ENCODE peak calls at places on chromosomes 11 and 22, in four cellular contexts. M is nephron progenitor cell, U is HT1080, G is NCI-H345. Z is an unnamed sample.
A peak's percentile ranks its signal among the peaks of the same experiment; 100 is the strongest.

GRCh38 chr11:460331-461199 is 10.5 kb downstream of the PTDSS2 start:
- DNase-seq in M (no peak), U (no peak), G (no peak), Z (no peak)

GRCh38 chr11:64276653-64277431 is 7.6 kb downstream of the BAD start:
- DNase-seq in M (no peak), U (peak; percentile 92), G (no peak), Z (no peak)

GRCh38 chr11:22730319-22730718 is 63.9 kb downstream of the GAS2 start:
- DNase-seq in M (no peak), U (no peak), G (peak; percentile 3), Z (peak; percentile 10)

GRCh38 chr22:23401111-23401909 is 178.8 kb downstream of the IGLL1 start:
- DNase-seq in M (no peak), U (peak; percentile 44), G (no peak), Z (peak; percentile 88)

GRCh38 chr22:46072981-46073682 is 77.2 kb upstream of the PPARA start:
- DNase-seq in M (no peak), U (peak; percentile 27), G (no peak), Z (no peak)

GRCh38 chr22:21650823-21651520 is 8.9 kb downstream of the SDF2L1 start:
- DNase-seq in M (no peak), U (no peak), G (peak; percentile 59), Z (no peak)

GRCh38 chr11:83521647-83522596 is 235.8 kb upstream of the CCDC90B start:
- DNase-seq in M (no peak), U (peak; percentile 24), G (peak; percentile 40), Z (peak; percentile 33)

GRCh38 chr22:46528121-46528610 is 9.3 kb downstream of the CELSR1 start:
- DNase-seq in M (no peak), U (peak; percentile 99), G (peak; percentile 12), Z (peak; percentile 94)

GRCh38 chr11:134508219-134508990 is 96.4 kb upstream of the B3GAT1 start:
- DNase-seq in M (no peak), U (no peak), G (no peak), Z (no peak)

GRCh38 chr11:11533057-11533456 is 88.7 kb downstream of the GALNT18 start:
- DNase-seq in M (no peak), U (no peak), G (no peak), Z (no peak)

GRCh38 chr11:64356498-64357411 is 2.2 kb upstream of the RPS6KA4 start:
- DNase-seq in M (peak; percentile 74), U (peak; percentile 63), G (peak; percentile 47), Z (peak; percentile 48)

GRCh38 chr22:22110548-22111266 is 128.1 kb upstream of the TOP3B start:
- DNase-seq in M (peak; percentile 60), U (peak; percentile 86), G (peak; percentile 4), Z (peak; percentile 90)

GRCh38 chr11:1138053-1138452 is 19.7 kb upstream of the MUC5AC start:
- DNase-seq in M (no peak), U (no peak), G (no peak), Z (peak; percentile 86)

GRCh38 chr11:11611381-11611780 is 10.4 kb downstream of the GALNT18 start:
- DNase-seq in M (no peak), U (peak; percentile 52), G (no peak), Z (peak; percentile 32)

GRCh38 chr11:1276866-1277615 is 32.4 kb downstream of the TOLLIP start:
- DNase-seq in M (no peak), U (no peak), G (no peak), Z (no peak)

GRCh38 chr11:2719831-2720603 is 20.2 kb upstream of the KCNQ1OT1 start:
- DNase-seq in M (no peak), U (no peak), G (no peak), Z (no peak)

GRCh38 chr22:40749006-40749405 is 69.7 kb downstream of the MCHR1 start:
- DNase-seq in M (peak; percentile 14), U (no peak), G (no peak), Z (no peak)

GRCh38 chr11:127199306-127199801 is 198.8 kb upstream of the KIRREL3 start:
- DNase-seq in M (no peak), U (peak; percentile 29), G (no peak), Z (peak; percentile 2)

GRCh38 chr11:112620621-112621394 is 340.4 kb upstream of the NCAM1 start:
- DNase-seq in M (no peak), U (peak; percentile 60), G (no peak), Z (peak; percentile 44)

GRCh38 chr11:94882931-94883330 is 90.4 kb downstream of the CWC15 start:
- DNase-seq in M (no peak), U (no peak), G (no peak), Z (no peak)

GRCh38 chr11:112157274-112157766 is 6.6 kb downstream of the IL18 start:
- DNase-seq in M (no peak), U (peak; percentile 100), G (no peak), Z (peak; percentile 99)

GRCh38 chr11:10409207-10409661 is 45.8 kb upstream of the AMPD3 start:
- DNase-seq in M (no peak), U (peak; percentile 43), G (no peak), Z (no peak)

GRCh38 chr11:17611049-17611448 is 64.0 kb downstream of the OTOG start:
- DNase-seq in M (no peak), U (no peak), G (no peak), Z (no peak)

GRCh38 chr11:109062445-109062844 is 359.5 kb upstream of the C11orf87 start:
- DNase-seq in M (no peak), U (no peak), G (no peak), Z (no peak)

GRCh38 chr11:20226936-20227335 is 66.7 kb upstream of the DBX1 start:
- DNase-seq in M (no peak), U (peak; percentile 27), G (no peak), Z (peak; percentile 82)

GRCh38 chr22:47678667-47679287 is 916.3 kb downstream of the TBC1D22A start:
- DNase-seq in M (no peak), U (no peak), G (no peak), Z (no peak)

GRCh38 chr22:30874431-30875370 is 93.9 kb downstream of the MORC2 start:
- DNase-seq in M (no peak), U (no peak), G (no peak), Z (no peak)

GRCh38 chr22:24417901-24418641 is 9.3 kb upstream of the ADORA2A start:
- DNase-seq in M (no peak), U (peak; percentile 33), G (no peak), Z (peak; percentile 15)

GRCh38 chr11:77181799-77182541 is 53.9 kb downstream of the MYO7A start:
- DNase-seq in M (no peak), U (no peak), G (no peak), Z (no peak)

Z was measured in kidney tubule cell.